ENCODE peak calls at places on chromosome 22, in eight cellular contexts. V is NB4, G is PC-9, Z is HT1080, L is aorta, S is memory B cell, O is stomach, X is cardiac muscle cell. D is an unnamed sample.

GRCh38 chr22:46622081-46622521 is 1.9 kb downstream of the GRAMD4 start:
- DNase-seq in L (peak), O (no peak), X (no peak), Z (no peak), S (no peak), V (peak), G (no peak), D (no peak)

GRCh38 chr22:50445071-50445879 is 29.6 kb downstream of the SBF1 start:
- DNase-seq in L (no peak), S (no peak), G (no peak), X (no peak), Z (no peak), O (peak), V (no peak), D (no peak)

GRCh38 chr22:20436309-20437252 is 1.0 kb downstream of the SCARF2 start:
- DNase-seq in O (no peak), L (peak), S (no peak), V (no peak), G (no peak), X (peak), Z (peak), D (no peak)

GRCh38 chr22:30159561-30160353 is 79.5 kb downstream of the HORMAD2 start:
- DNase-seq in V (no peak), X (peak), G (peak), Z (peak), L (no peak), S (no peak), O (no peak), D (peak)

GRCh38 chr22:49400866-49401598 is 426.6 kb downstream of the BRD1 start:
- DNase-seq in O (peak), Z (no peak), V (peak), G (no peak), S (no peak), L (no peak), X (no peak), D (no peak)

GRCh38 chr22:39960791-39961746 is 872 bp downstream of the TMA7B start:
- DNase-seq in S (no peak), G (no peak), O (peak), V (peak), L (no peak), X (peak), Z (peak), D (peak)

GRCh38 chr22:25404556-25404922 is 159.9 kb upstream of the GRK3 start:
- DNase-seq in S (no peak), O (no peak), X (no peak), V (peak), L (no peak), G (no peak), Z (no peak), D (peak)

GRCh38 chr22:22111267-22111751 is 128.7 kb upstream of the TOP3B start:
- DNase-seq in O (no peak), G (no peak), V (no peak), S (peak), Z (peak), L (no peak), X (peak), D (no peak)

GRCh38 chr22:44894321-44894720 is 115.5 kb downstream of the PHF21B start:
- DNase-seq in X (no peak), S (no peak), O (no peak), G (no peak), Z (no peak), L (no peak), V (no peak), D (no peak)

GRCh38 chr22:17152340-17152739 is 6.7 kb downstream of the HDHD5 start:
- DNase-seq in S (no peak), V (no peak), L (no peak), X (no peak), O (no peak), G (no peak), Z (no peak), D (no peak)

D was measured in OCI-M1.